ENCODE peak calls at places on chromosomes 6 and 20, in five cellular contexts. J is GM23248, B is PC-3, H is Karpas-422, X is GM23338. T is an unnamed sample. For H3K9me2, the result is how much of the 10 kb centered on the place peaks cover.

GRCh38 chr6:4687989-4688947 is 87.9 kb upstream of the CDYL start:
- DNase-seq in J (peak), B (peak), H (no peak), X (no peak), T (peak)

GRCh38 chr6:119620846-119621570 is 271.4 kb upstream of the MAN1A1 start:
- DNase-seq in J (peak), B (peak), H (no peak), X (no peak), T (peak)

GRCh38 chr20:3307078-3307477 is 68.1 kb upstream of the SLC4A11 start:
- DNase-seq in J (no peak), B (no peak), H (peak), X (no peak), T (no peak)

GRCh38 chr20:16528078-16528477 is 45.2 kb downstream of the KIF16B start:
- DNase-seq in J (peak), B (peak), H (no peak), X (no peak), T (peak)

GRCh38 chr20:41746635-41747034 is 128.5 kb upstream of the CHD6 start:
- DNase-seq in J (no peak), B (peak), H (peak), X (no peak), T (no peak)

GRCh38 chr6:154572592-154572991 is 62.1 kb upstream of the CNKSR3 start:
- DNase-seq in J (no peak), B (no peak), H (no peak), X (no peak), T (no peak)

GRCh38 chr20:60459212-60459611 is 501.0 kb downstream of the CDH26 start:
- DNase-seq in J (no peak), B (no peak), H (no peak), X (no peak), T (no peak)

GRCh38 chr20:53162251-53162835 is 190.2 kb downstream of the TSHZ2 start:
- DNase-seq in J (peak), B (peak), H (peak), X (peak), T (no peak)

GRCh38 chr6:18242062-18242851 is 22.1 kb downstream of the DEK start:
- DNase-seq in J (peak), B (peak), H (no peak), X (no peak), T (no peak)

GRCh38 chr6:154986787-154987235 is 8.3 kb upstream of the TIAM2 start:
- DNase-seq in J (no peak), B (peak), H (no peak), X (no peak), T (no peak)

GRCh38 chr6:53216301-53216700 is 67.7 kb upstream of the GCM1 start:
- DNase-seq in J (no peak), B (no peak), H (no peak), X (no peak), T (no peak)

GRCh38 chr6:53979468-53980067 is 131.7 kb upstream of the MLIP start:
- DNase-seq in J (peak), B (peak), H (peak), X (peak), T (peak)

GRCh38 chr20:50838322-50838625 is 43.4 kb downstream of the BCAS4 start:
- DNase-seq in J (no peak), B (no peak), H (no peak), X (no peak), T (no peak)

GRCh38 chr6:31906122-31906521 is 4.2 kb upstream of the ZBTB12 start:
- DNase-seq in J (no peak), B (no peak), H (no peak), X (peak), T (no peak)

GRCh38 chr20:36344517-36345132 is 38.5 kb downstream of the DLGAP4 start:
- DNase-seq in J (peak), B (peak), H (peak), X (peak), T (no peak)

GRCh38 chr20:326645-327031 is 1.3 kb downstream of the SOX12 start:
- DNase-seq in J (peak), B (peak), H (no peak), X (no peak), T (no peak)

GRCh38 chr6:73017473-73017872 is 207.8 kb downstream of the KHDC1L start:
- DNase-seq in J (no peak), B (no peak), H (no peak), X (no peak), T (no peak)

GRCh38 chr6:55652429-55652828 is 73.4 kb upstream of the HMGCLL1 start:
- DNase-seq in J (no peak), B (no peak), H (no peak), X (no peak), T (no peak)

GRCh38 chr6:55659304-55659703 is 80.3 kb upstream of the HMGCLL1 start:
- DNase-seq in J (no peak), B (no peak), H (no peak), X (no peak), T (no peak)

DNA sequence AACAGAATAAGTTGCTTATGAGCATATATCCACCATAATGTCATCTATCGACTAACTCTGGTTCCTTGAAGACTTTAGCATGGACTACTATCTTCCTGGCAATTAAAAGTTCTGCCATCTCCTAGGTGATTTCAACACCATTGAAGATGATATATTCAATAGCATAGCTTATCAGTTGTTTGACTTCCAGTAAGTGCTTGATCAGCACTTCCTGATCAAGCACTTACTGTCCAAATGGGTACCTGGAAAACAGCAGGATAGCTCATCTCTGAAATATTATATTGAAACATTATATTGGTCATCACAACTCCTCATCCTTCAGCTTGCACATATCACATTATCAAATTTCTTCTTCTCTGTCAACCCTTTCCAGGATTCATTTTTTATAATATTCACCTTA is 75.5 kb upstream of the HMGCLL1 start:
- DNase-seq in J (no peak), B (no peak), H (no peak), X (no peak), T (no peak)
- H3K9me2 ChIP-seq in J (under half), B (under half), H (under half), X (under half), T (under half)

GRCh38 chr6:10416863-10417641 is 2.2 kb upstream of the TFAP2A start:
- DNase-seq in J (no peak), B (no peak), H (no peak), X (peak), T (no peak)

GRCh38 chr6:10418862-10419748 is 4.2 kb upstream of the TFAP2A start:
- DNase-seq in J (no peak), B (peak), H (no peak), X (peak), T (peak)

GRCh38 chr6:10419749-10420545 is 5.1 kb upstream of the TFAP2A start:
- DNase-seq in J (peak), B (peak), H (no peak), X (no peak), T (peak)

GRCh38 chr6:10417681-10418104 is 2.8 kb upstream of the TFAP2A start:
- DNase-seq in J (no peak), B (no peak), H (no peak), X (peak), T (no peak)

DNA sequence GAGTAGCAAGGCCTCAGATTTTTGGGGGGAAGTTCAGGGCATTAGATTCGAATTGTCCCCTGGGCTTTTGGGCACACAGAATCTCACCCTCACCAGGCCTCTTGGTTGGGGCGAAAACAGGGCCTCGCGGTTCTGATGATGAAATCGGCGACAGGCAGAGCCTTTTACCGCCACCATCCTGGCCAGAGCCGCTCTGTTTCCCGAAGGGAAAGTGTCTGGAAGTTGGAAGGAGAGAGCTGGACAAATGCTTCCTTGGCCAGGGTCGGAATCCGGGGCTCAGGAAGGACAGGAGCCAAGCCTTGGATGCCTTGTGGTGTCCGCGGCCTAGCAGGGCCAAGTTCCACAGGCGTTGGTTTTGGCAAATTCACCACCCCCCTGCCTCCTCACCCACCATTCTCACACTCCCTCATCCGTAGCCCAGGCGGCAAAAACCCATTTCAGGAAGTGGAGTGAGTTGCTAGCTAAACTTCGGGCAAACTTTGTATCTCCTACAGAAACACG is 3.5 kb upstream of the TFAP2A start:
- DNase-seq in J (no peak), B (no peak), H (no peak), X (no peak), T (no peak)
- H3K9me2 ChIP-seq in J (under half), B (under half), H (under half), X (under half), T (under half)

DNA sequence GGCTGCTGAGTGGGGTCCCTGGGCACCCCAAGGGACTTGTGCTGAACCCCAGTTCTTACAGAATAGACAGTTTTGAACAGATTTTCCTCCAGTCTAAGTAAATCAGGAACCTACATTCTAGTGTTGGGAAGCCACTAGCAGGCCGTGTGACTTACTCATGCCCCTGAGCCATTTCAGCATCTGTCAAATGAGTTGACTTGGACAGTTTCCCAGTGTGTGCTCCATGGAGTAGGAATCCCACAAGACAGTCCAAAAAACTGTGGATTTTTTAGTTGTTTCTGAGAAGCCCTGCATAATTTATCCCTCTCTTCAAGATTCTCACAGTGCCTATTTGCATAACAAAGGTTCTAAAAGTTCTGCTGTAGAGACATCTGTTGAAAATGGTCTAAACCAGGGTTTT is 2.1 kb downstream of the GABRR2 start:
- DNase-seq in J (peak), B (peak), H (no peak), X (peak), T (no peak)
- H3K9me2 ChIP-seq in J (under half), B (under half), H (under half), X (under half), T (under half)

DNA sequence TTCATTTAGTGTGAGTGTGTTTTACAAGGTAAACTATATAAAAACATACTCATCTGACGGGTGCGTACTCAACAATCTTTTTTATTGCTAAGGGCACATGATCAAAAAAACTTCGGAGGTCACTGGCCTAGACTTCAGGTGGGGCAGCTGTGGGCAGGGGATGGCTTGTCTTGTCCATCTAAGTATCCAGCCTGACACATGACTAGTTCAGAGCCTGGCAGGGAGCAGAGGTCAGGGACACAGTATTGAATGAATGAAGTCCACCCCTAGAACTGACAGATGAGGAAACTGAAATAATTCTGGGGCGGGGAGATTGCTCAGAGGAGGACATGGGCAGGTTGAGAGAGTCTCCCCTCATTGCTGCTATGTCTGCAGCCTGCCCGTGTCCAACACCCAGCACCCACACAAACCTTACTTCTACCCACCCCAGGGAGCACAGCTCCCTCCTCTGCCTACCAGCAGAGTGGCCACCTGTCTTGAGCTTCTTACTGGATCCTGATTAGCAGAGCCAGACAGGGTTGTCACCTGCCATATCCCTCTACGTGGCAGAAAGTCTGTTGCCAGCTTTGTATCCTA is 48.9 kb downstream of the MRPL14 start:
- DNase-seq in J (no peak), B (no peak), H (no peak), X (no peak), T (no peak)
- H3K9me2 ChIP-seq in J (under half), B (under half), H (under half), X (under half), T (under half)

GRCh38 chr6:88491266-88491665 is 325.1 kb upstream of the CNR1 start:
- DNase-seq in J (no peak), B (no peak), H (no peak), X (no peak), T (no peak)

GRCh38 chr6:88494401-88495140 is 328.4 kb upstream of the CNR1 start:
- DNase-seq in J (no peak), B (no peak), H (no peak), X (no peak), T (no peak)

GRCh38 chr6:88492241-88492640 is 326.1 kb upstream of the CNR1 start:
- DNase-seq in J (no peak), B (no peak), H (no peak), X (no peak), T (no peak)

GRCh38 chr6:88492824-88493223 is 326.7 kb upstream of the CNR1 start:
- DNase-seq in J (peak), B (peak), H (no peak), X (peak), T (no peak)

GRCh38 chr6:88493717-88494116 is 327.6 kb upstream of the CNR1 start:
- DNase-seq in J (no peak), B (no peak), H (no peak), X (no peak), T (no peak)
- H3K9me2 ChIP-seq in J (under half), B (under half), H (under half), X (under half), T (under half)

GRCh38 chr6:68114648-68115047 is 520.4 kb upstream of the ADGRB3 start:
- DNase-seq in J (no peak), B (no peak), H (no peak), X (no peak), T (no peak)
- H3K9me2 ChIP-seq in J (under half), B (under half), H (under half), X (under half), T (under half)

DNA sequence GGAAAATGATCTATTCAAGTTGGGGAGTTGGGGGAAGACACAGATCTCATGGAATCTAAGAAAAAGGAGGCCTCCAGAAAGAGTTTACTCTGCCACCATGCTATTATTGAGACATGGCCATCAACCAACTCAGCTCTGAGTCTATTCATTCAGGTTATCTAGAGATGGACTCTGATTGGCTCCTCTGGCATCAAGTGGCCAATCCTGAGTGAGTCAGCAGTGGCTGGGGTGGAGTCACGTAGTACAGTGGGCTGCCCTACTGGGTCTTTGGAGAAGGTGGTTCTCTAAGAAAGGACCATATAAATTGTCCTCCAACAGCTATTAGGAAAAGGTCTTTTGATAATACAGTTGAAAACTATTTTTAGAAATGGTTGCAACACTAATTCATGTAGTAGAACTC is 42.1 kb downstream of the LYRM2 start:
- DNase-seq in J (no peak), B (peak), H (peak), X (no peak), T (no peak)
- H3K9me2 ChIP-seq in J (under half), B (under half), H (under half), X (under half), T (under half)

DNA sequence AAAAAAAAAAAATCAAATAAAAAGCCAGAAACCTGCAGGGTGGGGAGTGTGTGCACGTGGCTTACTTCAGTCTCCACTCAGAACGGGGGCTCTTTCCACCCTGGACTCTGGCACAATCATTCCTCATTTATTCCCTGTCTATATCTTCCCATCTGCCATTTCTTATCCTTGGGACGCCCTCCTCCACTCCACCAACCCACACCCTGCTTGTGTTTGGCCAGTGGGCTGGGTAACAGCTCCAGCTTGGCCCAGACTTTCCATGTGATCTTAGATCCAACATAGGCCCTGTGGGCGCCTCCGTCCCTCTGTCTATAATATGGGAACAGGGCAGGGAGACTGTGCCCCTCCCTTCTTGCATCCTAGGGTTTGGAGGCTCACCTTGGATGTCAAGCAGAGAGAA is 68.1 kb downstream of the CD40 start:
- DNase-seq in J (no peak), B (no peak), H (no peak), X (no peak), T (no peak)
- H3K9me2 ChIP-seq in J (under half), B (under half), H (under half), X (under half), T (under half)

DNA sequence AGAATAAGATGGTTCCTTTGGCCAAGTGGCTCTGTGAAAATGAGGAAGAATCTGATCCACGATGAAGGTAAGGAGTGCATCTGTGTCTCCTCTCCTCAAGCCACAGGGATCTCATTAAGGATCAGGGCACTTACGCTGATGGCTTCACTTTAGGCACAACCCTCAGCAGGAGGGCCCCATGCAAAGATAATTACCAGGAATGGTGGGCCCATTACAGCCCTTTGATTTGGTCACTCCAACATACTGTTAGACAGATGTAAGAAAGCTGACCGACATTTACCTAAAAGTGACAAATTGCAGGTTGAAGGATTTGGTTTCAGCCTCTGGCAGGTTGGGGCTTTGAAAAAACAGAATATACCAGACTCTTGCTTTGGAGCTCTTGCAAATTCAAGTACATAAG is 45.9 kb upstream of the ASIP start:
- DNase-seq in J (no peak), B (no peak), H (no peak), X (no peak), T (no peak)
- H3K9me2 ChIP-seq in J (under half), B (under half), H (under half), X (under half), T (under half)

GRCh38 chr6:25691885-25692284 is 39.9 kb downstream of the SCGN start:
- DNase-seq in J (no peak), B (no peak), H (no peak), X (no peak), T (no peak)

GRCh38 chr6:25694366-25694765 is 42.4 kb downstream of the SCGN start:
- DNase-seq in J (peak), B (peak), H (no peak), X (no peak), T (no peak)

GRCh38 chr6:25689966-25690365 is 38.0 kb downstream of the SCGN start:
- DNase-seq in J (no peak), B (no peak), H (no peak), X (no peak), T (no peak)

GRCh38 chr6:25695671-25696070 is 43.7 kb downstream of the SCGN start:
- DNase-seq in J (no peak), B (no peak), H (no peak), X (no peak), T (no peak)

GRCh38 chr6:25692472-25692871 is 40.5 kb downstream of the SCGN start:
- DNase-seq in J (no peak), B (no peak), H (no peak), X (no peak), T (no peak)
- H3K9me2 ChIP-seq in J (under half), B (under half), H (under half), X (under half), T (under half)